ENCODE peak calls at places on chromosomes 7 and 10, in nine cellular contexts. One of them, this sample, is unnamed.

GRCh38 chr7:112897839-112898431 is 107.7 kb upstream of the TMEM168 start:
- DNase-seq in heart left ventricle: no peak
- DNase-seq in H9: no peak
- DNase-seq in A549: no peak
- DNase-seq in HCT116: no peak
- DNase-seq in adrenal gland: no peak
- DNase-seq in cardiac muscle cell: no peak
- DNase-seq in CD8-positive, alpha-beta T cell: no peak
- DNase-seq in heart right ventricle: no peak
- DNase-seq in this sample: no peak

GRCh38 chr7:150981644-150982043 is 3.5 kb upstream of the KCNH2 start:
- DNase-seq in CD8-positive, alpha-beta T cell: no peak
- DNase-seq in cardiac muscle cell: no peak
- DNase-seq in heart left ventricle: peak; percentile 13
- DNase-seq in A549: no peak
- DNase-seq in heart right ventricle: no peak
- DNase-seq in HCT116: no peak
- DNase-seq in H9: no peak
- DNase-seq in adrenal gland: no peak
- DNase-seq in this sample: no peak

GRCh38 chr10:57849726-57850357 is 417.9 kb downstream of the IPMK start:
- DNase-seq in HCT116: no peak
- DNase-seq in cardiac muscle cell: peak; percentile 30
- DNase-seq in A549: no peak
- DNase-seq in heart right ventricle: no peak
- DNase-seq in CD8-positive, alpha-beta T cell: no peak
- DNase-seq in H9: no peak
- DNase-seq in adrenal gland: no peak
- DNase-seq in heart left ventricle: no peak
- DNase-seq in this sample: no peak

GRCh38 chr7:156222151-156222550 is 409.9 kb upstream of the SHH start:
- DNase-seq in CD8-positive, alpha-beta T cell: no peak
- DNase-seq in heart right ventricle: no peak
- DNase-seq in adrenal gland: no peak
- DNase-seq in A549: no peak
- DNase-seq in H9: no peak
- DNase-seq in heart left ventricle: no peak
- DNase-seq in cardiac muscle cell: no peak
- DNase-seq in HCT116: no peak
- DNase-seq in this sample: no peak

GRCh38 chr7:25968205-25968993 is 183.6 kb upstream of the NFE2L3 start:
- DNase-seq in A549: no peak
- DNase-seq in adrenal gland: no peak
- DNase-seq in cardiac muscle cell: no peak
- DNase-seq in HCT116: no peak
- DNase-seq in H9: no peak
- DNase-seq in heart right ventricle: no peak
- DNase-seq in heart left ventricle: no peak
- DNase-seq in CD8-positive, alpha-beta T cell: no peak
- DNase-seq in this sample: no peak

GRCh38 chr10:98170249-98171117 is 36.0 kb downstream of the R3HCC1L start:
- DNase-seq in heart right ventricle: no peak
- DNase-seq in HCT116: peak; percentile 40
- DNase-seq in A549: peak; percentile 44
- DNase-seq in adrenal gland: peak; percentile 37
- DNase-seq in CD8-positive, alpha-beta T cell: no peak
- DNase-seq in heart left ventricle: no peak
- DNase-seq in cardiac muscle cell: peak; percentile 62
- DNase-seq in H9: peak; percentile 77
- DNase-seq in this sample: no peak

GRCh38 chr7:1537631-1538412 is 7.3 kb downstream of the MAFK start:
- DNase-seq in cardiac muscle cell: peak; percentile 99
- DNase-seq in A549: peak; percentile 86
- DNase-seq in HCT116: no peak
- DNase-seq in heart left ventricle: peak; percentile 95
- DNase-seq in adrenal gland: peak; percentile 98
- DNase-seq in H9: no peak
- DNase-seq in CD8-positive, alpha-beta T cell: no peak
- DNase-seq in heart right ventricle: peak; percentile 94
- DNase-seq in this sample: no peak

GRCh38 chr10:47452495-47453434 is 31.1 kb downstream of the ANXA8 start:
- DNase-seq in CD8-positive, alpha-beta T cell: no peak
- DNase-seq in HCT116: no peak
- DNase-seq in heart left ventricle: no peak
- DNase-seq in adrenal gland: no peak
- DNase-seq in cardiac muscle cell: no peak
- DNase-seq in A549: no peak
- DNase-seq in H9: peak; percentile 37
- DNase-seq in heart right ventricle: no peak
- DNase-seq in this sample: no peak

GRCh38 chr10:34861293-34862004 is 46.4 kb upstream of the PARD3 start:
- DNase-seq in H9: no peak
- DNase-seq in A549: peak; percentile 21
- DNase-seq in HCT116: no peak
- DNase-seq in CD8-positive, alpha-beta T cell: no peak
- DNase-seq in cardiac muscle cell: no peak
- DNase-seq in heart right ventricle: no peak
- DNase-seq in adrenal gland: no peak
- DNase-seq in heart left ventricle: peak; percentile 61
- DNase-seq in this sample: no peak

GRCh38 chr7:151008511-151009323 is 15.6 kb downstream of the ATG9B start:
- DNase-seq in HCT116: peak; percentile 87
- DNase-seq in H9: peak; percentile 94
- DNase-seq in A549: peak; percentile 41
- DNase-seq in CD8-positive, alpha-beta T cell: peak; percentile 72
- DNase-seq in heart left ventricle: peak; percentile 91
- DNase-seq in adrenal gland: peak; percentile 73
- DNase-seq in cardiac muscle cell: peak; percentile 76
- DNase-seq in heart right ventricle: peak; percentile 88
- DNase-seq in this sample: peak; percentile 70

GRCh38 chr10:28652101-28652500 is 25.2 kb upstream of the BAMBI start:
- DNase-seq in A549: no peak
- DNase-seq in heart right ventricle: no peak
- DNase-seq in heart left ventricle: no peak
- DNase-seq in CD8-positive, alpha-beta T cell: no peak
- DNase-seq in H9: no peak
- DNase-seq in HCT116: no peak
- DNase-seq in adrenal gland: no peak
- DNase-seq in cardiac muscle cell: no peak
- DNase-seq in this sample: no peak

GRCh38 chr10:12503311-12503710 is 154.0 kb downstream of the CAMK1D start:
- DNase-seq in heart left ventricle: no peak
- DNase-seq in H9: no peak
- DNase-seq in adrenal gland: no peak
- DNase-seq in cardiac muscle cell: no peak
- DNase-seq in heart right ventricle: no peak
- DNase-seq in HCT116: no peak
- DNase-seq in CD8-positive, alpha-beta T cell: no peak
- DNase-seq in A549: no peak
- DNase-seq in this sample: no peak

GRCh38 chr10:44033008-44033407 is 351.9 kb downstream of the CXCL12 start:
- DNase-seq in adrenal gland: no peak
- DNase-seq in H9: no peak
- DNase-seq in heart left ventricle: no peak
- DNase-seq in cardiac muscle cell: peak; percentile 89
- DNase-seq in A549: no peak
- DNase-seq in heart right ventricle: no peak
- DNase-seq in CD8-positive, alpha-beta T cell: no peak
- DNase-seq in HCT116: no peak
- DNase-seq in this sample: no peak

GRCh38 chr10:11743461-11744338 is 1.5 kb downstream of the ECHDC3 start:
- DNase-seq in heart right ventricle: no peak
- DNase-seq in cardiac muscle cell: no peak
- DNase-seq in HCT116: no peak
- DNase-seq in heart left ventricle: no peak
- DNase-seq in H9: no peak
- DNase-seq in A549: no peak
- DNase-seq in CD8-positive, alpha-beta T cell: no peak
- DNase-seq in adrenal gland: no peak
- DNase-seq in this sample: no peak

GRCh38 chr10:22389856-22390589 is 44.7 kb downstream of the SPAG6 start:
- DNase-seq in H9: no peak
- DNase-seq in CD8-positive, alpha-beta T cell: no peak
- DNase-seq in A549: no peak
- DNase-seq in cardiac muscle cell: no peak
- DNase-seq in heart left ventricle: no peak
- DNase-seq in adrenal gland: no peak
- DNase-seq in HCT116: no peak
- DNase-seq in heart right ventricle: no peak
- DNase-seq in this sample: no peak

GRCh38 chr7:99947608-99948007 is 18.2 kb upstream of the GJC3 start:
- DNase-seq in CD8-positive, alpha-beta T cell: no peak
- DNase-seq in adrenal gland: no peak
- DNase-seq in H9: no peak
- DNase-seq in cardiac muscle cell: no peak
- DNase-seq in heart right ventricle: no peak
- DNase-seq in A549: no peak
- DNase-seq in HCT116: no peak
- DNase-seq in heart left ventricle: no peak
- DNase-seq in this sample: no peak

GRCh38 chr10:99232357-99232999 is 3.2 kb downstream of the HPSE2 start:
- DNase-seq in adrenal gland: no peak
- DNase-seq in heart right ventricle: no peak
- DNase-seq in heart left ventricle: no peak
- DNase-seq in cardiac muscle cell: peak; percentile 18
- DNase-seq in HCT116: no peak
- DNase-seq in CD8-positive, alpha-beta T cell: no peak
- DNase-seq in H9: peak; percentile 66
- DNase-seq in A549: no peak
- DNase-seq in this sample: no peak

GRCh38 chr7:141649137-141649864 is 52.7 kb downstream of the DENND11 start:
- DNase-seq in A549: no peak
- DNase-seq in cardiac muscle cell: no peak
- DNase-seq in CD8-positive, alpha-beta T cell: no peak
- DNase-seq in heart right ventricle: no peak
- DNase-seq in H9: no peak
- DNase-seq in adrenal gland: no peak
- DNase-seq in heart left ventricle: no peak
- DNase-seq in HCT116: no peak
- DNase-seq in this sample: no peak

GRCh38 chr10:110651044-110651958 is 7.2 kb downstream of the RBM20 start:
- DNase-seq in heart left ventricle: no peak
- DNase-seq in adrenal gland: no peak
- DNase-seq in CD8-positive, alpha-beta T cell: no peak
- DNase-seq in HCT116: no peak
- DNase-seq in A549: no peak
- DNase-seq in H9: no peak
- DNase-seq in heart right ventricle: peak; percentile 32
- DNase-seq in cardiac muscle cell: no peak
- DNase-seq in this sample: no peak

GRCh38 chr10:128803790-128804189 is 663.3 kb upstream of the MGMT start:
- DNase-seq in HCT116: no peak
- DNase-seq in heart left ventricle: no peak
- DNase-seq in CD8-positive, alpha-beta T cell: no peak
- DNase-seq in adrenal gland: no peak
- DNase-seq in cardiac muscle cell: no peak
- DNase-seq in A549: no peak
- DNase-seq in H9: no peak
- DNase-seq in heart right ventricle: no peak
- DNase-seq in this sample: no peak

GRCh38 chr10:128808921-128809440 is 658.1 kb upstream of the MGMT start:
- DNase-seq in CD8-positive, alpha-beta T cell: no peak
- DNase-seq in cardiac muscle cell: no peak
- DNase-seq in A549: no peak
- DNase-seq in heart right ventricle: no peak
- DNase-seq in adrenal gland: no peak
- DNase-seq in heart left ventricle: no peak
- DNase-seq in HCT116: no peak
- DNase-seq in H9: no peak
- DNase-seq in this sample: no peak

GRCh38 chr10:128802062-128802461 is 665.0 kb upstream of the MGMT start:
- DNase-seq in adrenal gland: no peak
- DNase-seq in heart left ventricle: no peak
- DNase-seq in cardiac muscle cell: no peak
- DNase-seq in CD8-positive, alpha-beta T cell: no peak
- DNase-seq in HCT116: no peak
- DNase-seq in H9: no peak
- DNase-seq in heart right ventricle: no peak
- DNase-seq in A549: no peak
- DNase-seq in this sample: no peak

GRCh38 chr10:128804411-128804810 is 662.6 kb upstream of the MGMT start:
- DNase-seq in HCT116: no peak
- DNase-seq in A549: no peak
- DNase-seq in adrenal gland: no peak
- DNase-seq in cardiac muscle cell: no peak
- DNase-seq in CD8-positive, alpha-beta T cell: no peak
- DNase-seq in heart left ventricle: no peak
- DNase-seq in H9: no peak
- DNase-seq in heart right ventricle: no peak
- DNase-seq in this sample: no peak
- TF ChIP-seq CTCF in HCT116: no peak
- TF ChIP-seq CTCF in A549: no peak
- TF ChIP-seq CTCF in adrenal gland: no peak
- TF ChIP-seq CTCF in cardiac muscle cell: no peak
- TF ChIP-seq CTCF in CD8-positive, alpha-beta T cell: no peak
- TF ChIP-seq CTCF in heart left ventricle: no peak
- TF ChIP-seq CTCF in H9: no peak
- TF ChIP-seq CTCF in heart right ventricle: no peak
- TF ChIP-seq CTCF in this sample: no peak

GRCh38 chr7:23973264-23973663 is 263.2 kb downstream of the STK31 start:
- DNase-seq in heart right ventricle: no peak
- DNase-seq in CD8-positive, alpha-beta T cell: no peak
- DNase-seq in HCT116: no peak
- DNase-seq in heart left ventricle: no peak
- DNase-seq in cardiac muscle cell: no peak
- DNase-seq in A549: no peak
- DNase-seq in H9: no peak
- DNase-seq in adrenal gland: no peak
- DNase-seq in this sample: no peak
- H3K27ac ChIP-seq in heart right ventricle: no peak overlapping the region
- H3K27ac ChIP-seq in CD8-positive, alpha-beta T cell: no peak overlapping the region
- H3K27ac ChIP-seq in HCT116: no peak overlapping the region
- H3K27ac ChIP-seq in heart left ventricle: no peak overlapping the region
- H3K27ac ChIP-seq in cardiac muscle cell: no peak overlapping the region
- H3K27ac ChIP-seq in A549: no peak overlapping the region
- H3K27ac ChIP-seq in H9: no peak overlapping the region
- H3K27ac ChIP-seq in adrenal gland: no peak overlapping the region
- H3K27ac ChIP-seq in this sample: no peak overlapping the region

DNA sequence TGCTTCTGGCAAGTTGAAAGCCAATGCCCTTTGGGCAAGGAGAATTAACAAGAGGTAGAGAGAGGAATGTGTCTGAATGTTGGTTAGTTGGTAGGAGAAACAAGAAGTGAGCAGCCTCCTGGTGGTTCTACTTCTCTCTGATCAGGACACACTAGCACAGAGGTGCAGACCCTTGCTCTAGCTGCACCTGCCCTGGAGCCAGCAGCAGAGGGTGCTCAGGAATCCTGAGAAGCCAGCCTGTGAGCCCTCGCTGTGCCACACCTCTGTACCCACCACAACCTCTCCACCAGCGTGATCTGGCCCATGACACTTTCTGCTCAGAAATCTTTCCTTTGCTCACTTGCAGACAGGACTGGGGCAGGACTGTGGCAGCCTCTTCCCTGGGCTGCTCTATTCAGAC is 364.7 kb downstream of the RPS24 start:
- DNase-seq in heart left ventricle: no peak
- DNase-seq in HCT116: no peak
- DNase-seq in heart right ventricle: no peak
- DNase-seq in cardiac muscle cell: no peak
- DNase-seq in H9: no peak
- DNase-seq in CD8-positive, alpha-beta T cell: no peak
- DNase-seq in adrenal gland: no peak
- DNase-seq in A549: no peak
- DNase-seq in this sample: no peak
- TF ChIP-seq CTCF in heart left ventricle: no peak
- TF ChIP-seq CTCF in HCT116: no peak
- TF ChIP-seq CTCF in heart right ventricle: no peak
- TF ChIP-seq CTCF in cardiac muscle cell: no peak
- TF ChIP-seq CTCF in H9: peak; percentile 42
- TF ChIP-seq CTCF in CD8-positive, alpha-beta T cell: no peak
- TF ChIP-seq CTCF in adrenal gland: no peak
- TF ChIP-seq CTCF in A549: no peak
- TF ChIP-seq CTCF in this sample: no peak

GRCh38 chr7:2821842-2822507 is 22.1 kb downstream of the GNA12 start:
- DNase-seq in HCT116: no peak
- DNase-seq in cardiac muscle cell: peak; percentile 85
- DNase-seq in heart right ventricle: no peak
- DNase-seq in A549: no peak
- DNase-seq in H9: no peak
- DNase-seq in heart left ventricle: no peak
- DNase-seq in CD8-positive, alpha-beta T cell: no peak
- DNase-seq in adrenal gland: no peak
- DNase-seq in this sample: no peak
- H3K27ac ChIP-seq in HCT116: no peak overlapping the region
- H3K27ac ChIP-seq in cardiac muscle cell: peak overlapping the region; percentile 85
- H3K27ac ChIP-seq in heart right ventricle: peak overlapping the region; percentile 53
- H3K27ac ChIP-seq in A549: peak overlapping the region; percentile 89
- H3K27ac ChIP-seq in H9: peak overlapping the region; percentile 96
- H3K27ac ChIP-seq in heart left ventricle: peak overlapping the region; percentile 64
- H3K27ac ChIP-seq in CD8-positive, alpha-beta T cell: no peak overlapping the region
- H3K27ac ChIP-seq in adrenal gland: peak overlapping the region; percentile 77
- H3K27ac ChIP-seq in this sample: no peak overlapping the region